ENCODE peak calls at places on chromosomes 11 and 22, in ten cellular contexts. I is mammary epithelial cell, G is lower lobe of right lung, Z is heart left ventricle, P is fibroblast of lung, L is A549, A is H9, Q is upper lobe of right lung, B is Caco-2, V is cardiac muscle cell. T is an unnamed sample. For H3K4me1, the result is how much of the 10 kb centered on the place peaks cover.

GRCh38 chr11:19979519-19979845 is 180.8 kb downstream of the DBX1 start:
- DNase-seq in Q (no peak), A (no peak), B (no peak), P (no peak), L (no peak), Z (no peak), I (no peak), G (no peak), V (no peak), T (no peak)

GRCh38 chr11:32279672-32280071 is 155.7 kb downstream of the WT1 start:
- DNase-seq in Z (no peak), L (no peak), A (no peak), I (no peak), Q (no peak), B (no peak), V (no peak), P (no peak), G (no peak), T (no peak)

GRCh38 chr11:15901046-15901445 is 455.3 kb downstream of the SOX6 start:
- DNase-seq in V (peak), P (no peak), A (no peak), L (no peak), B (no peak), I (no peak), Q (peak), Z (no peak), G (no peak), T (no peak)

GRCh38 chr11:128424271-128424709 is 163.1 kb downstream of the ETS1 start:
- DNase-seq in A (no peak), V (peak), Z (peak), I (no peak), P (peak), G (no peak), B (no peak), L (no peak), Q (no peak), T (peak)

GRCh38 chr11:106321601-106322000 is 244.1 kb downstream of the AASDHPPT start:
- DNase-seq in Q (no peak), P (no peak), V (no peak), B (no peak), L (no peak), I (no peak), G (no peak), A (no peak), Z (no peak), T (no peak)

GRCh38 chr11:134503596-134503995 is 91.6 kb upstream of the B3GAT1 start:
- DNase-seq in Z (no peak), I (no peak), G (no peak), A (no peak), B (peak), V (no peak), Q (peak), P (no peak), L (no peak), T (no peak)

GRCh38 chr11:27910186-27910941 is 197.6 kb downstream of the KIF18A start:
- DNase-seq in Q (no peak), A (no peak), L (no peak), Z (no peak), P (peak), V (no peak), B (no peak), I (peak), G (no peak), T (no peak)

GRCh38 chr11:32176223-32176811 is 85.4 kb downstream of the RCN1 start:
- DNase-seq in Q (no peak), Z (no peak), V (peak), G (peak), A (peak), P (peak), L (peak), I (peak), B (peak), T (peak)

GRCh38 chr11:129973809-129974208 is 28.8 kb downstream of the PRDM10 start:
- DNase-seq in L (no peak), G (peak), B (peak), Z (no peak), P (peak), I (no peak), Q (peak), A (peak), V (peak), T (no peak)

GRCh38 chr11:62444271-62444833 is 25.5 kb downstream of the SCGB1A1 start:
- DNase-seq in V (no peak), B (no peak), L (no peak), G (peak), I (no peak), A (peak), Q (peak), P (peak), Z (peak), T (peak)

GRCh38 chr11:74134661-74135515 is 35.9 kb downstream of the C2CD3 start:
- DNase-seq in B (peak), A (no peak), G (no peak), I (peak), V (no peak), P (peak), L (no peak), Q (no peak), Z (no peak), T (no peak)

GRCh38 chr22:23118647-23119491 is 22.9 kb downstream of the RSPH14 start:
- DNase-seq in P (no peak), A (no peak), G (no peak), B (no peak), I (no peak), Q (no peak), V (no peak), Z (no peak), L (no peak), T (peak)

GRCh38 chr22:37032134-37032534 is 12.6 kb downstream of the MPST start:
- DNase-seq in L (no peak), Z (no peak), A (no peak), Q (no peak), B (no peak), P (no peak), I (no peak), G (no peak), V (no peak), T (no peak)

GRCh38 chr11:64340671-64341335 is 799 bp downstream of the CCDC88B start:
- DNase-seq in Z (no peak), B (no peak), I (no peak), G (peak), P (no peak), Q (peak), L (no peak), V (peak), A (peak), T (no peak)

GRCh38 chr11:105670811-105671210 is 60.9 kb downstream of the GRIA4 start:
- DNase-seq in L (no peak), Z (no peak), G (no peak), P (peak), A (no peak), Q (no peak), I (no peak), B (no peak), V (no peak), T (no peak)

GRCh38 chr11:73469401-73469800 is 93.2 kb downstream of the RELT start:
- DNase-seq in B (no peak), L (no peak), A (no peak), I (no peak), G (no peak), Q (no peak), Z (no peak), V (no peak), P (no peak), T (no peak)

GRCh38 chr11:70161043-70161625 is 42.0 kb upstream of the FADD start:
- DNase-seq in L (no peak), I (no peak), V (no peak), P (no peak), Z (no peak), Q (no peak), B (no peak), G (no peak), A (no peak), T (no peak)

GRCh38 chr22:21828268-21828638 is 39.2 kb downstream of the MAPK1 start:
- DNase-seq in V (no peak), A (no peak), Q (no peak), B (no peak), G (no peak), P (no peak), Z (no peak), I (no peak), L (no peak), T (no peak)

GRCh38 chr11:2795491-2795991 is 90.0 kb downstream of the CDKN1C start:
- DNase-seq in I (no peak), V (no peak), L (no peak), B (peak), Z (peak), A (no peak), G (peak), Q (peak), P (no peak), T (peak)

GRCh38 chr22:18997925-18998315 is 61.8 kb upstream of the PRODH start:
- DNase-seq in V (no peak), L (no peak), Z (no peak), G (no peak), P (no peak), A (no peak), B (no peak), Q (no peak), I (no peak), T (no peak)

GRCh38 chr11:58832246-58832645 is 12.3 kb downstream of the GLYATL2 start:
- DNase-seq in L (no peak), Q (no peak), V (no peak), B (no peak), P (peak), G (no peak), I (peak), Z (no peak), A (no peak), T (no peak)

GRCh38 chr11:43576834-43577521 is 103.6 kb upstream of the HSD17B12 start:
- DNase-seq in P (peak), L (peak), Q (no peak), G (no peak), B (no peak), V (peak), A (peak), Z (peak), I (no peak), T (no peak)

GRCh38 chr11:18684267-18684666 is 14.3 kb upstream of the TMEM86A start:
- DNase-seq in G (no peak), Z (no peak), Q (no peak), V (no peak), B (no peak), L (no peak), A (no peak), P (no peak), I (no peak), T (no peak)

GRCh38 chr11:94650756-94651155 is 83.6 kb downstream of the PIWIL4 start:
- DNase-seq in P (no peak), G (peak), L (no peak), I (no peak), V (no peak), A (no peak), Q (peak), Z (peak), B (no peak), T (peak)

GRCh38 chr22:39144101-39144815 is 8.2 kb downstream of the CBX7 start:
- DNase-seq in Z (no peak), G (peak), V (no peak), Q (no peak), P (peak), I (peak), L (no peak), B (no peak), A (peak), T (peak)

GRCh38 chr11:77770629-77771028 is 49.9 kb downstream of the RSF1 start:
- DNase-seq in G (no peak), I (no peak), P (no peak), L (no peak), B (no peak), V (no peak), Q (no peak), Z (no peak), A (no peak), T (no peak)

GRCh38 chr11:125202977-125203376 is 38.4 kb downstream of the PKNOX2 start:
- DNase-seq in L (no peak), I (no peak), Q (no peak), Z (no peak), A (no peak), B (no peak), G (no peak), V (no peak), P (no peak), T (no peak)

GRCh38 chr22:38017272-38017920 is 33.0 kb upstream of the SOX10 start:
- DNase-seq in G (peak), Z (peak), P (peak), L (no peak), I (peak), A (no peak), Q (peak), V (no peak), B (no peak), T (peak)

GRCh38 chr22:34866081-34866480 is 199.9 kb upstream of the ISX start:
- DNase-seq in L (no peak), V (no peak), Q (no peak), P (no peak), Z (no peak), G (no peak), A (no peak), B (no peak), I (no peak), T (no peak)

GRCh38 chr11:73980001-73980960 is 2.4 kb downstream of the UCP2 start:
- DNase-seq in B (peak), A (peak), P (no peak), L (no peak), I (peak), G (peak), Q (peak), Z (no peak), V (no peak), T (peak)

GRCh38 chr11:62909107-62909894 is 11.9 kb downstream of the CHRM1 start:
- DNase-seq in V (peak), G (peak), P (peak), B (peak), I (peak), Q (peak), A (peak), Z (peak), L (peak), T (peak)

GRCh38 chr22:28907311-28908008 is 24.1 kb downstream of the ZNRF3 start:
- DNase-seq in P (peak), Q (no peak), V (no peak), A (no peak), I (no peak), G (no peak), L (no peak), Z (no peak), B (no peak), T (no peak)

GRCh38 chr11:96125400-96125799 is 201.5 kb upstream of the MTMR2 start:
- DNase-seq in G (no peak), A (no peak), L (no peak), V (no peak), B (no peak), Q (no peak), Z (no peak), P (no peak), I (no peak), T (no peak)

GRCh38 chr11:12201016-12201985 is 90.9 kb downstream of the MICAL2 start:
- DNase-seq in B (peak), Q (peak), I (peak), P (peak), G (no peak), Z (no peak), V (peak), L (no peak), A (no peak), T (no peak)

GRCh38 chr22:45493286-45493771 is 9.4 kb upstream of the FBLN1 start:
- DNase-seq in Q (peak), V (no peak), L (no peak), B (peak), Z (no peak), I (no peak), A (no peak), P (peak), G (peak), T (peak)

GRCh38 chr22:36008131-36008530 is 20.5 kb downstream of the RBFOX2 start:
- DNase-seq in Z (no peak), V (no peak), Q (no peak), L (no peak), A (no peak), P (no peak), I (no peak), G (no peak), B (no peak), T (no peak)
- H3K4me1 ChIP-seq in Z (under half), V (under half), Q (under half), L (under half), A (under half), P (under half), I (under half), G (under half), B (under half), T (under half)

GRCh38 chr22:48473202-48473601 is 1354.5 kb downstream of the BRD1 start:
- DNase-seq in L (no peak), I (no peak), P (no peak), Q (no peak), B (no peak), G (peak), A (peak), V (no peak), Z (no peak), T (no peak)

GRCh38 chr22:48477031-48477721 is 1350.5 kb downstream of the BRD1 start:
- DNase-seq in L (no peak), Z (no peak), A (peak), Q (peak), P (no peak), B (no peak), V (no peak), G (peak), I (no peak), T (peak)

GRCh38 chr22:48476599-48476998 is 1351.1 kb downstream of the BRD1 start:
- DNase-seq in Z (no peak), Q (peak), B (no peak), I (no peak), P (no peak), L (no peak), G (peak), A (peak), V (no peak), T (no peak)

GRCh38 chr22:48475661-48476345 is 1351.9 kb downstream of the BRD1 start:
- DNase-seq in G (peak), A (peak), P (no peak), V (no peak), Q (peak), Z (no peak), L (no peak), B (no peak), I (no peak), T (no peak)

GRCh38 chr22:48474881-48475280 is 1352.8 kb downstream of the BRD1 start:
- DNase-seq in B (no peak), Q (no peak), G (peak), L (no peak), V (no peak), A (peak), I (no peak), Z (no peak), P (no peak), T (no peak)
- TF ChIP-seq CTCF in B (no peak), Q (no peak), G (no peak), L (no peak), V (no peak), A (no peak), I (no peak), Z (no peak), P (no peak), T (no peak)

DNA sequence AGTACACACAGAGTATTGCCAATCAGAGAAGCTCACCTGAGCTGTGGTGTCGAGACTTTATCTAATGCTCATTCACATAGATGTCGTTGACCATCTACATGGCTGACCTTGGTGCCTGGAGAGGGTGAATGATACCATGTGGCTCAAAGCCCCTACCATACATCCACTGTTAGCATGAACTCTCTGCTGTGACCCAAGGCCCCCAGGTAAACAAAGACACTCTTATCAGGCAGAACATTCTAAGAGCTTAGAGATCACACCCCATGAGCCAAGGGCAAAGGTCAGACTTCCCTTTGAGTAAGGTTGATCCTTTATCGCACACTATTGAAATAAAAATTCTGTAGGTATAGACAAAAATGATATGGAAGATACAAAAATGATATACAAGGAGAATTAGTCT is 15.0 kb upstream of the PIWIL3 start:
- DNase-seq in P (no peak), Z (no peak), A (no peak), B (peak), Q (no peak), L (no peak), I (no peak), G (no peak), V (no peak), T (no peak)
- H3K4me1 ChIP-seq in P (under half), Z (under half), A (under half), B (under half), Q (under half), L (under half), I (under half), G (under half), V (under half), T (under half)

GRCh38 chr11:45897556-45897955 is 9.5 kb downstream of the FREY1 start:
- DNase-seq in Z (peak), I (no peak), G (no peak), Q (no peak), L (no peak), P (no peak), V (no peak), A (no peak), B (no peak), T (peak)
- TF ChIP-seq CTCF in Z (no peak), I (no peak), G (no peak), Q (no peak), L (no peak), P (no peak), V (no peak), A (no peak), B (no peak), T (no peak)